ENCODE peak calls at places on chromosomes 6 and 20, in seven cellular contexts. L is AG10803; S is effector memory CD4-positive, alpha-beta T cell; I is EL; V is activated T-helper 1 cell treated with anti-CD3 and anti-CD28 coated beads, Interleukin-2, amount 50 U/mL, for 16 hours; Y is Jurkat, Clone E6-1; T is SIG-M5. W is an unnamed sample.
A peak's percentile ranks its signal among the peaks of the same experiment; 100 is the strongest.

GRCh38 chr20:35146299-35146921 is 726 bp downstream of the EDEM2 start:
- DNase-seq in L (no peak), I (peak; percentile 49), S (no peak), V (peak; percentile 4), Y (no peak), T (no peak), W (no peak)

GRCh38 chr6:56798163-56798562 is 155.5 kb upstream of the DST start:
- DNase-seq in Y (no peak), L (peak; percentile 83), V (no peak), T (no peak), I (peak; percentile 86), S (no peak), W (no peak)

GRCh38 chr20:3820048-3820900 is at the start of gene AP5S1:
- DNase-seq in S (peak; percentile 86), T (peak; percentile 39), I (peak; percentile 96), V (peak; percentile 86), L (peak; percentile 95), Y (peak; percentile 90), W (peak; percentile 94)

GRCh38 chr6:90907931-90908655 is 321.2 kb upstream of the MAP3K7 start:
- DNase-seq in L (no peak), I (no peak), Y (no peak), S (no peak), T (no peak), V (no peak), W (no peak)

GRCh38 chr6:3540253-3540820 is 83.5 kb upstream of the SLC22A23 start:
- DNase-seq in I (no peak), V (no peak), T (no peak), S (no peak), L (no peak), Y (no peak), W (no peak)

GRCh38 chr6:23533954-23534725 is 591.9 kb upstream of the NRSN1 start:
- DNase-seq in L (no peak), I (no peak), S (no peak), V (no peak), T (no peak), Y (no peak), W (no peak)

GRCh38 chr6:138541793-138542481 is 42.6 kb upstream of the NHSL1 start:
- DNase-seq in V (no peak), L (peak; percentile 38), S (no peak), T (no peak), I (no peak), Y (no peak), W (peak; percentile 14)

GRCh38 chr6:164098857-164099534 is 684.5 kb downstream of the QKI start:
- DNase-seq in Y (no peak), I (no peak), S (no peak), T (no peak), L (no peak), V (no peak), W (no peak)

GRCh38 chr6:98343004-98343403 is 491.4 kb upstream of the POU3F2 start:
- DNase-seq in Y (no peak), S (no peak), T (no peak), L (no peak), I (no peak), V (no peak), W (peak; percentile 41)

GRCh38 chr6:112882381-112882780 is 535.3 kb downstream of the RFPL4B start:
- DNase-seq in Y (no peak), S (no peak), T (no peak), L (no peak), I (no peak), V (no peak), W (no peak)